ENCODE peak calls at places on chromosomes 4 and X, in five cellular contexts. T is dorsolateral prefrontal cortex, A is HL-60, L is fibroblast of lung, E is heart left ventricle. U is an unnamed sample.
A peak's percentile ranks its signal among the peaks of the same experiment; 100 is the strongest.

GRCh38 chr4:26028133-26028792 is 114.2 kb downstream of the SMIM20 start:
- DNase-seq in T (no peak), A (no peak), L (no peak), E (no peak), U (no peak)

GRCh38 chr4:182189107-182189878 is 53.9 kb upstream of the TENM3 start:
- DNase-seq in T (no peak), A (no peak), L (peak; percentile 100), E (no peak), U (no peak)

GRCh38 chr4:20408596-20408995 is 156.9 kb downstream of the SLIT2 start:
- DNase-seq in T (peak; percentile 54), A (no peak), L (peak; percentile 63), E (no peak), U (no peak)

GRCh38 chr4:138851626-138852443 is 163.7 kb upstream of the NOCT start:
- DNase-seq in T (no peak), A (no peak), L (peak; percentile 53), E (no peak), U (no peak)

GRCh38 chr4:80138556-80139538 is 58.5 kb upstream of the PRDM8 start:
- DNase-seq in T (no peak), A (peak; percentile 64), L (peak; percentile 74), E (no peak), U (peak; percentile 24)

GRCh38 chrX:32276153-32276552 is 935.2 kb downstream of the DMD start:
- DNase-seq in T (no peak), A (no peak), L (no peak), E (no peak), U (no peak)

GRCh38 chr4:109434793-109435080 is 1.1 kb downstream of the SEC24B start:
- DNase-seq in T (no peak), A (no peak), L (peak; percentile 63), E (no peak), U (no peak)

GRCh38 chr4:1376841-1377605 is 29.2 kb downstream of the NKX1-1 start:
- DNase-seq in T (no peak), A (no peak), L (no peak), E (no peak), U (no peak)

GRCh38 chrX:154750301-154751120 is at the start of gene GAB3:
- DNase-seq in T (no peak), A (no peak), L (no peak), E (peak; percentile 43), U (no peak)

GRCh38 chr4:139550724-139551429 is 5.1 kb downstream of the SETD7 start:
- DNase-seq in T (no peak), A (no peak), L (peak; percentile 67), E (no peak), U (no peak)

GRCh38 chrX:124594017-124594651 is 247.8 kb downstream of the SH2D1A start:
- DNase-seq in T (no peak), A (no peak), L (no peak), E (no peak), U (no peak)

GRCh38 chr4:188143731-188144130 is 4.5 kb downstream of the TRIML1 start:
- DNase-seq in T (no peak), A (no peak), L (no peak), E (no peak), U (no peak)

GRCh38 chr4:30208731-30209435 is 511.3 kb upstream of the PCDH7 start:
- DNase-seq in T (no peak), A (no peak), L (peak; percentile 48), E (no peak), U (no peak)

GRCh38 chr4:47473351-47473750 is 9.8 kb upstream of the COMMD8 start:
- DNase-seq in T (no peak), A (no peak), L (no peak), E (no peak), U (no peak)

GRCh38 chr4:8136529-8136928 is 22.1 kb downstream of the ABLIM2 start:
- DNase-seq in T (no peak), A (no peak), L (no peak), E (no peak), U (no peak)

GRCh38 chr4:183136880-183137279 is 37.8 kb downstream of the WWC2 start:
- DNase-seq in T (no peak), A (no peak), L (peak; percentile 43), E (no peak), U (no peak)

GRCh38 chrX:10470009-10470408 is 150.4 kb downstream of the MID1 start:
- DNase-seq in T (no peak), A (no peak), L (no peak), E (no peak), U (no peak)

GRCh38 chr4:124803641-124804040 is 91.1 kb upstream of the ANKRD50 start:
- DNase-seq in T (no peak), A (no peak), L (peak; percentile 48), E (no peak), U (no peak)

GRCh38 chr4:70449220-70449619 is 22.8 kb upstream of the MUC7 start:
- DNase-seq in T (no peak), A (no peak), L (no peak), E (no peak), U (no peak)

GRCh38 chrX:20267924-20268701 is 1.4 kb upstream of the RPS6KA3 start:
- DNase-seq in T (peak; percentile 10), A (no peak), L (peak; percentile 31), E (peak; percentile 49), U (no peak)

GRCh38 chr4:150006197-150006596 is 72.0 kb upstream of the DCLK2 start:
- DNase-seq in T (no peak), A (no peak), L (peak; percentile 68), E (no peak), U (no peak)

GRCh38 chr4:182600093-182600492 is 317.1 kb downstream of the DCTD start:
- DNase-seq in T (no peak), A (no peak), L (peak; percentile 55), E (no peak), U (no peak)

GRCh38 chr4:25861422-25861926 is 1.3 kb downstream of the SEL1L3 start:
- DNase-seq in T (no peak), A (peak; percentile 6), L (no peak), E (no peak), U (no peak)

GRCh38 chrX:38379088-38379487 is 26.7 kb downstream of the OTC start:
- DNase-seq in T (no peak), A (peak; percentile 8), L (no peak), E (no peak), U (no peak)

GRCh38 chr4:180060159-180060889 is 2182.9 kb upstream of the TENM3 start:
- DNase-seq in T (no peak), A (no peak), L (peak; percentile 38), E (no peak), U (no peak)

GRCh38 chrX:39726810-39727209 is 370.9 kb downstream of the BCOR start:
- DNase-seq in T (no peak), A (no peak), L (peak; percentile 73), E (peak; percentile 52), U (no peak)

GRCh38 chr4:184441461-184442392 is 32.6 kb downstream of the IRF2 start:
- DNase-seq in T (peak; percentile 16), A (no peak), L (no peak), E (no peak), U (no peak)

GRCh38 chrX:153764786-153765137 is 713 bp downstream of the PLXNB3 start:
- DNase-seq in T (no peak), A (no peak), L (no peak), E (no peak), U (no peak)

DNA sequence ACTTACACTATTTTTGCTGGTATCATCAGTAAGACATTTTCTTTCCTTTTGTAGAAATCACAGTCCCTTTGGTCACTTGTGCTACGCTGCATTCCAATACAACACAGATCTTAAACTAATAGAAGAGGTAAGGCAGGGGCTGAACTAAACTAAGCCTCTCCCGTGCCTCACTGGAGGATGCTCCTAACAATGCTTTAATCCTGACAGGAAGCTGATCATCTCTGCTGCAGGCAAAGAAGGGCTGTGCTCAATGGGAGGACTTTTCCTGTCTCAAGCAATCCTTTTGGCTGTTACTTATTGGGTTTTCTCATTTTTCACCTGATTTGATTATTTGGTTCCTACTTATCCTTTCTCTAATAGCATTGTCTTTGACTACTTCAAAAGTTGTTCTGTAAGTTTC is 583.1 kb downstream of the INPP4B start:
- DNase-seq in T (no peak), A (no peak), L (no peak), E (no peak), U (no peak)
- H3K4me3 ChIP-seq in T (no peak overlapping the region), A (no peak overlapping the region), L (no peak overlapping the region), E (no peak overlapping the region), U (no peak overlapping the region)

GRCh38 chrX:103248553-103248952 is 6.4 kb downstream of the TCEAL8 start:
- DNase-seq in T (no peak), A (no peak), L (peak; percentile 7), E (no peak), U (no peak)
- TF ChIP-seq CTCF in T (peak; percentile 54), A (no peak), L (peak; percentile 44), E (no peak), U (peak; percentile 31)

GRCh38 chrX:134544189-134544588 is 84.2 kb downstream of the HPRT1 start:
- DNase-seq in T (no peak), A (no peak), L (no peak), E (no peak), U (no peak)
- H3K4me3 ChIP-seq in T (no peak overlapping the region), A (no peak overlapping the region), L (no peak overlapping the region), E (no peak overlapping the region), U (no peak overlapping the region)

GRCh38 chr4:5753366-5753765 is 42.4 kb downstream of the EVC start:
- DNase-seq in T (no peak), A (no peak), L (no peak), E (no peak), U (no peak)

GRCh38 chr4:5754529-5754881 is 43.5 kb downstream of the EVC start:
- DNase-seq in T (no peak), A (no peak), L (no peak), E (no peak), U (no peak)

GRCh38 chr4:5755161-5755560 is 44.2 kb downstream of the EVC start:
- DNase-seq in T (no peak), A (no peak), L (no peak), E (no peak), U (no peak)

GRCh38 chr4:5752803-5753184 is 41.8 kb downstream of the EVC start:
- DNase-seq in T (no peak), A (no peak), L (no peak), E (no peak), U (no peak)

GRCh38 chr4:5753766-5754528 is 42.9 kb downstream of the EVC start:
- DNase-seq in T (no peak), A (no peak), L (peak; percentile 93), E (no peak), U (peak; percentile 22)
- TF ChIP-seq CTCF in T (no peak), A (no peak), L (no peak), E (no peak), U (no peak)